ENCODE peak calls at places on chromosomes 11 and 22, in eight cellular contexts. S is activated CD8-positive, alpha-beta T cell treated with anti-CD3 and anti-CD28 coated beads for 36 hours; H is tibial artery; E is keratinocyte; D is fibroblast of pulmonary artery; R is heart left ventricle; L is GM13976; K is spleen. J is an unnamed sample.

GRCh38 chr11:108512706-108513105 is 14.5 kb upstream of the POGLUT3 start:
- DNase-seq in S (no peak), D (no peak), L (no peak), K (no peak), E (no peak), H (no peak), R (no peak), J (no peak)

GRCh38 chr11:59413646-59414045 is 12.6 kb downstream of the OR5A2 start:
- DNase-seq in L (no peak), E (no peak), D (no peak), H (no peak), K (no peak), S (no peak), R (no peak), J (no peak)

GRCh38 chr11:16912607-16913006 is 101.6 kb downstream of the PLEKHA7 start:
- DNase-seq in H (no peak), E (no peak), R (no peak), K (no peak), S (no peak), L (no peak), D (no peak), J (no peak)

GRCh38 chr11:75174781-75175370 is 24.0 kb downstream of the SLCO2B1 start:
- DNase-seq in R (peak; percentile 70), L (no peak), S (peak; percentile 55), H (peak; percentile 63), E (no peak), D (peak; percentile 34), K (no peak), J (peak; percentile 12)

GRCh38 chr11:69587454-69588081 is 53.4 kb upstream of the CCND1 start:
- DNase-seq in S (no peak), E (peak; percentile 30), D (peak; percentile 39), R (no peak), L (no peak), H (no peak), K (no peak), J (no peak)

GRCh38 chr22:42949159-42949558 is 65.8 kb downstream of the PACSIN2 start:
- DNase-seq in D (peak; percentile 80), S (no peak), H (no peak), R (no peak), E (no peak), L (no peak), K (no peak), J (no peak)

GRCh38 chr11:15208570-15209222 is 94.0 kb downstream of the INSC start:
- DNase-seq in R (peak; percentile 85), K (peak; percentile 94), S (peak; percentile 82), L (peak; percentile 84), H (peak; percentile 46), D (peak; percentile 73), E (peak; percentile 21), J (peak; percentile 72)

GRCh38 chr22:46582281-46582811 is 37.8 kb upstream of the GRAMD4 start:
- DNase-seq in R (no peak), D (no peak), H (no peak), K (peak; percentile 69), S (no peak), E (no peak), L (no peak), J (no peak)

GRCh38 chr11:32396991-32397390 is 38.3 kb downstream of the WT1 start:
- DNase-seq in S (no peak), H (no peak), L (no peak), K (no peak), R (no peak), D (peak; percentile 71), E (no peak), J (no peak)

GRCh38 chr22:39675907-39676306 is 105.4 kb downstream of the CACNA1I start:
- DNase-seq in E (no peak), R (no peak), H (no peak), D (no peak), L (no peak), S (no peak), K (no peak), J (no peak)